ENCODE peak calls at places on chromosome 6, in five cellular contexts. T is PC-9, L is OCI-LY7, O is fibroblast of lung, X is adrenal gland. F is an unnamed sample.

GRCh38 chr6:21278078-21278790 is 315.3 kb upstream of the SOX4 start:
- DNase-seq in L (no peak), X (no peak), T (no peak), O (peak), F (peak)

GRCh38 chr6:79077680-79078056 is 386 bp downstream of the PHIP start:
- DNase-seq in O (no peak), T (no peak), L (peak), X (no peak), F (no peak)

GRCh38 chr6:83389606-83390005 is 41.2 kb downstream of the ME1 start:
- DNase-seq in T (no peak), L (no peak), O (no peak), X (no peak), F (no peak)

GRCh38 chr6:146876271-146877151 is 277.7 kb downstream of the ADGB start:
- DNase-seq in O (no peak), L (no peak), T (no peak), X (no peak), F (no peak)

GRCh38 chr6:34310846-34311245 is 62.0 kb upstream of the SMIM29 start:
- DNase-seq in O (no peak), L (no peak), X (no peak), T (no peak), F (no peak)

GRCh38 chr6:89386917-89387491 is 25.1 kb downstream of the RRAGD start:
- DNase-seq in X (no peak), T (no peak), O (no peak), L (no peak), F (no peak)

GRCh38 chr6:134436950-134437349 is 119.0 kb upstream of the SGK1 start:
- DNase-seq in X (no peak), O (peak), L (peak), T (peak), F (no peak)

GRCh38 chr6:138426500-138427123 is 22.6 kb downstream of the HEBP2 start:
- DNase-seq in L (no peak), X (no peak), O (no peak), T (no peak), F (no peak)

GRCh38 chr6:84136364-84137050 is 90.9 kb downstream of the CEP162 start:
- DNase-seq in T (no peak), O (peak), L (no peak), X (no peak), F (no peak)

DNA sequence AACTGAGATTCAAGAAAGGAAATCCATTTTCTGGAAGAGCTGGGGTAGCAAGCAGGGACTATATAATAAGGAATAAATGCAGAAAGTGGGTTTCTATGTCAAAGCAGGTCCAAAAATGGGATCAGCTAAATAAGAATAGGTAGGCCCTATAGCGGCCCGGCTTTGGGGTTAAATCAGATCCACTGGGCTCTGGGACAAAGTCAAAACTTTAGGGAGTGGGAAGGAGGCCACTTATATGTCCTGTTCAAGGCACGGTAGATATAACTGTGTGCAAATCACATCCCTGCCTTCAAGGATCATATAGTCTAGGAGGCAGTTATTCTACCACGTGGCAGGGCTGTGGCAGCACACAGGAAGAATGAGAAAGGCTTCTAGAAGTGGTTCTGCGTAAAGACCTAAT is 191.4 kb upstream of the CDYL start:
- DNase-seq in O (no peak), L (no peak), T (no peak), X (no peak), F (no peak)
- H3K4me3 ChIP-seq in O (no peak), L (no peak), T (no peak), X (no peak), F (no peak)

DNA sequence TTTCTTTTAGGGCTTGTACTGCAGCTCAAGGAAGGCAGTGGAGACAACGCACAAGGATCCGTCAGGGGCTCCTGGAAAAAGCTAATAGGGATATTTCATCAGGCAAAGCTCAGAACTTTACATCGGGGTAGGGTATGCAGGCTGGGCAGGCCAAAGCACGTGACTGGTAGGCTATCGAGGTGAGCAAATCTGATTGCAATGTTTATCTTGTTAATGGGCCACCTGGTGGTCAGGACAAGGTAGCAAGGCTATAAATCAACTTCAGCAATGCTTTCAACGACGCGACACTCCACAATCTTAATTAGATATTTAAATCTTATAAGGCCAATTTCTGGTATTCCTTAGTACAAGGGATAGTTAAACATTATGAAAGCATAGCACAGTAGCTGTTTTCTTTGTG is 1302.8 kb upstream of the EYS start:
- DNase-seq in L (peak), O (no peak), T (no peak), X (no peak), F (no peak)
- TF ChIP-seq CTCF in L (peak), O (no peak), T (peak), X (no peak), F (no peak)

GRCh38 chr6:30465582-30466306 is 23.6 kb upstream of the HLA-E start:
- DNase-seq in X (no peak), L (no peak), T (no peak), O (no peak), F (no peak)
- H3K4me3 ChIP-seq in X (no peak), L (peak), T (peak), O (peak), F (peak)

GRCh38 chr6:95093154-95093553 is 484.2 kb upstream of the MANEA start:
- DNase-seq in O (no peak), X (no peak), L (no peak), T (no peak), F (no peak)

GRCh38 chr6:95095271-95095670 is 482.1 kb upstream of the MANEA start:
- DNase-seq in O (peak), X (no peak), T (no peak), L (no peak), F (no peak)

GRCh38 chr6:95099410-95099809 is 477.9 kb upstream of the MANEA start:
- DNase-seq in T (no peak), X (no peak), L (no peak), O (no peak), F (no peak)

GRCh38 chr6:95094751-95095150 is 482.6 kb upstream of the MANEA start:
- DNase-seq in T (peak), O (peak), L (no peak), X (no peak), F (no peak)

GRCh38 chr6:95095855-95096254 is 481.5 kb upstream of the MANEA start:
- DNase-seq in X (no peak), O (no peak), T (no peak), L (no peak), F (no peak)
- TF ChIP-seq CTCF in X (no peak), O (no peak), T (no peak), L (no peak), F (no peak)

GRCh38 chr6:98944168-98944567 is 3.6 kb downstream of the FBXL4 start:
- DNase-seq in L (no peak), X (no peak), T (no peak), O (no peak), F (no peak)

GRCh38 chr6:98946266-98946817 is 1.4 kb downstream of the FBXL4 start:
- DNase-seq in O (peak), X (no peak), T (no peak), L (peak), F (no peak)

GRCh38 chr6:98945311-98946005 is 2.3 kb downstream of the FBXL4 start:
- DNase-seq in O (no peak), T (no peak), L (peak), X (no peak), F (no peak)

GRCh38 chr6:98942263-98942803 is 5.4 kb downstream of the FBXL4 start:
- DNase-seq in T (no peak), X (no peak), L (no peak), O (no peak), F (no peak)

GRCh38 chr6:98944598-98945011 is 3.1 kb downstream of the FBXL4 start:
- DNase-seq in O (peak), T (no peak), X (peak), L (no peak), F (no peak)
- H3K4me3 ChIP-seq in O (no peak), T (no peak), X (no peak), L (peak), F (no peak)

DNA sequence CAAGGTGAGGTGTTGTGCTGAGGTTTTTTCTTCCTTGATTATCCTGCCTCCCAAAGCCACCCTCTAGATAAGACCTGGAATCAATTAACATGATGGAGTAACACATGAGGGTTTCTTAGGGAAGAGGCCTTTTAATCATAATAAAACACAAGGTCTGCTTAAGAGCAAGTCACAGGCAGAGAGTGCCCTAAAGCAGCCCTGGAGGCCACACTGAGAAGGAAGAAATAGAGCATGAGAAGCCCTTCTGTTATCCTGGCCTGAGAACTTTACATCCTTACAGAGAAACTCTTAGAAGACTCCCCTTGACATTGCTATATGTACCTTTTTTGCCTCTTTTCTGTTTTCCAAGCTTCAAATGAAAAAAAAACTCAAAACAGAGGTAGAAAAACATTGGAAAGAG is 132.3 kb downstream of the CEP57L1 start:
- DNase-seq in O (no peak), L (no peak), T (no peak), X (no peak), F (no peak)
- TF ChIP-seq CTCF in O (no peak), L (no peak), T (no peak), X (no peak), F (no peak)

GRCh38 chr6:154480144-154480639 is 30.3 kb downstream of the CNKSR3 start:
- DNase-seq in O (no peak), L (no peak), T (no peak), X (no peak), F (no peak)
- H3K4me3 ChIP-seq in O (peak), L (no peak), T (no peak), X (no peak), F (no peak)

GRCh38 chr6:131998255-131998982 is 47.2 kb upstream of the CCN2 start:
- DNase-seq in O (no peak), L (no peak), T (no peak), X (no peak), F (no peak)

GRCh38 chr6:131995924-131996323 is 44.8 kb upstream of the CCN2 start:
- DNase-seq in O (peak), T (peak), X (no peak), L (no peak), F (peak)

GRCh38 chr6:131997450-131998153 is 46.4 kb upstream of the CCN2 start:
- DNase-seq in L (no peak), X (no peak), O (no peak), T (no peak), F (no peak)

GRCh38 chr6:131989036-131989435 is 37.9 kb upstream of the CCN2 start:
- DNase-seq in X (no peak), O (no peak), T (no peak), L (no peak), F (no peak)

DNA sequence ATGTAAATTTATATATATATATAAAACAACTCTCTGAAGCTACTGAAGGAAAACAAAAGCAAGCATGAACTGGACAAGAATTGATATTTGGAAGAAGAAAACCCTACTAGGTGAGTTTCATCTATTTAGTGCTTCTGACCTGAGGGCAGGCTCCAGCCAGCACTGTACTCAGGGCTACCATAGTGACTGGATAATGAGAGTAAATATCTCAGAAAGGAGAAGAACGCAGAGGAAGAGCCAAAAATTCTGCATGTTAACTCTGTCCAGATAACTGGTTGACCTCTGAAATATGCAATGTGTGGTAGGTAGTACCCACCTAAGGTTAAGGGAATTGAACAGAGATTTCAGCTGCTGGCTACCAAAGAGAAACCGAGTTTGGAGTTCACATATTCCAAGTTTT is 41.4 kb upstream of the CCN2 start:
- DNase-seq in O (no peak), L (no peak), X (no peak), T (no peak), F (no peak)
- TF ChIP-seq CTCF in O (no peak), L (no peak), X (no peak), T (no peak), F (no peak)

DNA sequence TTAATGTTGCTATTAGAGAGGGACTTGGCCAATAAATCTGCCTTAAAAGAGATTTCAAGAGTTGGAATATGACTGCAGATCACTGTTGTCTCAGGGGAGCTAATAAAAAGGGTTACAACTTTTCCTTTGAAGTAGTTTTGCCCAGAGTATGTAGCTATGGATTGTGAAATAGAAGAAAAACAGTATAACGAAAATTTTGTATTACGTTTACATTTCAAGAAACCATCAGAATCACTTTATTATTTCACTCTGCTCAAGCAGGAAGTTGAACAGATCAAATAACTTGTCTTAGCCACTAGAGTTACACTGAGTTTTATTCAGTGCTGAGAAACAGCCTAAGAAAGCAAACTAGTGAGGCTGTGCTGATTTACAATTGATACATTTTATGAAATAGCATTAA is 3.0 kb upstream of the ZSCAN26 start:
- DNase-seq in X (no peak), O (peak), T (no peak), L (no peak), F (no peak)
- H3K4me3 ChIP-seq in X (no peak), O (no peak), T (no peak), L (no peak), F (no peak)

GRCh38 chr6:16403831-16404230 is 165.4 kb downstream of the GMPR start:
- DNase-seq in L (no peak), X (no peak), O (peak), T (no peak), F (no peak)
- TF ChIP-seq CTCF in L (peak), X (no peak), O (no peak), T (peak), F (no peak)

F was measured in AG09309.